ENCODE peak calls at places on chromosome 17, in ten cellular contexts. T is dorsolateral prefrontal cortex; D is lower leg skin; B is cardiac fibroblast; H is mesendoderm; N is tibial nerve; P is aorta; A is heart left ventricle; R is GM12864; J is naive thymus-derived CD4-positive, alpha-beta T cell. O is an unnamed sample.

GRCh38 chr17:13797863-13798262 is 196.1 kb upstream of the HS3ST3A1 start:
- DNase-seq in T (no peak), D (no peak), B (no peak), H (no peak), N (no peak), P (no peak), A (no peak), R (no peak), J (no peak), O (no peak)

GRCh38 chr17:22171631-22172030 is 479.3 kb downstream of the KCNJ18 start:
- DNase-seq in T (no peak), D (no peak), B (no peak), H (peak), N (no peak), P (no peak), A (no peak), R (no peak), J (no peak), O (no peak)

GRCh38 chr17:29059281-29059680 is 16.3 kb downstream of the PIPOX start:
- DNase-seq in T (no peak), D (no peak), B (peak), H (no peak), N (no peak), P (no peak), A (no peak), R (no peak), J (no peak), O (no peak)

GRCh38 chr17:66976781-66977201 is 12.3 kb downstream of the CACNG4 start:
- DNase-seq in T (peak), D (no peak), B (no peak), H (no peak), N (no peak), P (no peak), A (no peak), R (no peak), J (no peak), O (no peak)

GRCh38 chr17:57552114-57552601 is 192.9 kb downstream of the CCDC182 start:
- DNase-seq in T (peak), D (no peak), B (peak), H (peak), N (no peak), P (no peak), A (no peak), R (peak), J (peak), O (no peak)

GRCh38 chr17:80868022-80868609 is 123.5 kb upstream of the CHMP6 start:
- DNase-seq in T (no peak), D (no peak), B (no peak), H (no peak), N (no peak), P (no peak), A (no peak), R (no peak), J (no peak), O (no peak)

GRCh38 chr17:27810902-27811557 is 10.7 kb upstream of the NOS2 start:
- DNase-seq in T (no peak), D (no peak), B (no peak), H (no peak), N (no peak), P (no peak), A (no peak), R (no peak), J (no peak), O (no peak)

GRCh38 chr17:14923981-14924380 is 341.1 kb downstream of the PMP22 start:
- DNase-seq in T (no peak), D (no peak), B (peak), H (no peak), N (no peak), P (no peak), A (no peak), R (no peak), J (no peak), O (no peak)

GRCh38 chr17:57068222-57068658 is 16.8 kb upstream of the AKAP1 start:
- DNase-seq in T (no peak), D (no peak), B (no peak), H (peak), N (no peak), P (no peak), A (no peak), R (no peak), J (no peak), O (no peak)

GRCh38 chr17:19470529-19471261 is 59.7 kb downstream of the RNF112 start:
- DNase-seq in T (no peak), D (peak), B (peak), H (no peak), N (peak), P (peak), A (peak), R (no peak), J (no peak), O (peak)

GRCh38 chr17:80225230-80225629 is 5.0 kb downstream of the SLC26A11 start:
- DNase-seq in T (no peak), D (no peak), B (no peak), H (peak), N (no peak), P (no peak), A (no peak), R (no peak), J (no peak), O (no peak)

GRCh38 chr17:16938031-16938430 is 33.9 kb downstream of the TNFRSF13B start:
- DNase-seq in T (peak), D (peak), B (no peak), H (no peak), N (no peak), P (no peak), A (no peak), R (no peak), J (no peak), O (peak)

GRCh38 chr17:50169121-50169764 is 3.4 kb downstream of the SGCA start:
- DNase-seq in T (no peak), D (no peak), B (peak), H (peak), N (peak), P (peak), A (peak), R (no peak), J (peak), O (no peak)

GRCh38 chr17:7215136-7215638 is 4.4 kb downstream of the DLG4 start:
- DNase-seq in T (no peak), D (no peak), B (no peak), H (no peak), N (no peak), P (no peak), A (no peak), R (no peak), J (no peak), O (no peak)

GRCh38 chr17:34756670-34757021 is 177.3 kb downstream of the TMEM132E start:
- DNase-seq in T (no peak), D (peak), B (no peak), H (peak), N (no peak), P (no peak), A (peak), R (no peak), J (no peak), O (no peak)

GRCh38 chr17:65638221-65638940 is 76.9 kb upstream of the AXIN2 start:
- DNase-seq in T (no peak), D (no peak), B (peak), H (peak), N (no peak), P (no peak), A (no peak), R (no peak), J (no peak), O (no peak)

GRCh38 chr17:39800540-39800939 is 62.8 kb downstream of the GRB7 start:
- DNase-seq in T (no peak), D (no peak), B (no peak), H (no peak), N (no peak), P (no peak), A (no peak), R (peak), J (peak), O (no peak)

GRCh38 chr17:40443196-40443987 is at the start of gene IGFBP4:
- DNase-seq in T (peak), D (peak), B (peak), H (peak), N (peak), P (peak), A (peak), R (peak), J (peak), O (no peak)

GRCh38 chr17:28086519-28086918 is 44.0 kb downstream of the NLK start:
- DNase-seq in T (no peak), D (no peak), B (peak), H (no peak), N (no peak), P (no peak), A (no peak), R (no peak), J (no peak), O (no peak)

DNA sequence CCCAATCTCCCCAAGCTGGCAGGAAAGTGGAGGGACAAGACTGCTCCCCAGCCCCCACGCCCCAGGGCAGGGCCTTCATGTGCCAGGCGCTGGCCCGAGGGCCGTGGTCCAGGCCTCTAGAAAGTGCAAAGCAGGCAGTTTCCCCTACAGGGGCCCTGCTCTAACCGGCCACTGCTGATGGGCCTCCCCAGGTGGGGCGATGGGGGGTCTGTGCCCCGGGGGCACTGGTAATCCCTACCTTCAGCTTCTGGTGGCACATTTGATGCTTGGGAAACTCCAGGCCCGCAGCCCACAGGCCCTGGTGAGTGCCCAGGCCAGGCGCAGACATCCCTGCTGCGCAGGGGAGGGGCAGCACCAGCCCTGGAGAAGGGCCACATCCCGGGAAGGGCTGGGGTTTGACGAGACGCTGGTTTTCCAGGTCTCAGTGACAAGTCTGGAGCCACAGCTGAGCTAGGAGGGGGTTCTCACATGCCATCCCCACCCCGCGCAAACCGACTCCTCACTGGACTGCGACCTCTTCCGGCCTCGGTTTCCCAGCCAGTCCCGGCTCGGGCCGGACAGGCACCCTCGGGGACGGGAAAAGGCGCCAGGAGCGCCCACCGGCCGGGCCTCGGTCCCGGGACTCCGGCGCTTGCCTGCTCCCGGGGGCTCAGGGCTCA is 1.6 kb downstream of the DOC2B start:
- DNase-seq in T (no peak), D (no peak), B (no peak), H (peak), N (no peak), P (no peak), A (peak), R (no peak), J (no peak), O (no peak)
- H3K4me3 ChIP-seq in T (peak), D (peak), B (no peak), H (no peak), N (peak), P (no peak), A (peak), R (no peak), J (no peak), O (peak)

GRCh38 chr17:73900516-73900915 is 256.3 kb upstream of the SDK2 start:
- DNase-seq in T (no peak), D (peak), B (no peak), H (no peak), N (no peak), P (no peak), A (no peak), R (no peak), J (no peak), O (no peak)

GRCh38 chr17:73901661-73902415 is 257.6 kb upstream of the SDK2 start:
- DNase-seq in T (no peak), D (peak), B (no peak), H (peak), N (no peak), P (peak), A (peak), R (no peak), J (peak), O (peak)

GRCh38 chr17:73901249-73901648 is 257.0 kb upstream of the SDK2 start:
- DNase-seq in T (no peak), D (no peak), B (no peak), H (no peak), N (no peak), P (no peak), A (no peak), R (no peak), J (no peak), O (no peak)

GRCh38 chr17:73899839-73900238 is 255.6 kb upstream of the SDK2 start:
- DNase-seq in T (no peak), D (peak), B (no peak), H (no peak), N (no peak), P (no peak), A (no peak), R (no peak), J (no peak), O (no peak)

GRCh38 chr17:73902416-73903181 is 258.4 kb upstream of the SDK2 start:
- DNase-seq in T (no peak), D (peak), B (no peak), H (no peak), N (no peak), P (peak), A (peak), R (no peak), J (peak), O (no peak)
- H3K4me3 ChIP-seq in T (peak), D (no peak), B (no peak), H (no peak), N (peak), P (no peak), A (peak), R (no peak), J (no peak), O (peak)

GRCh38 chr17:33144837-33145236 is 148.3 kb downstream of the ASIC2 start:
- DNase-seq in T (no peak), D (no peak), B (no peak), H (no peak), N (no peak), P (no peak), A (no peak), R (no peak), J (no peak), O (no peak)
- H3K4me3 ChIP-seq in T (no peak), D (no peak), B (no peak), H (no peak), N (no peak), P (no peak), A (no peak), R (no peak), J (no peak), O (no peak)

GRCh38 chr17:10336393-10336792 is 36.4 kb downstream of the MYH13 start:
- DNase-seq in T (no peak), D (no peak), B (no peak), H (no peak), N (no peak), P (no peak), A (no peak), R (no peak), J (no peak), O (no peak)
- H3K4me3 ChIP-seq in T (no peak), D (no peak), B (no peak), H (no peak), N (no peak), P (no peak), A (no peak), R (no peak), J (no peak), O (no peak)

O was measured in coronary artery.